ENCODE peak calls at places on chromosomes 4 and X, in five cellular contexts. W, H, R, I and O are unnamed samples.

GRCh38 chr4:26861434-26862186 is 969 bp downstream of the STIM2 start:
- DNase-seq in R (peak), H (peak), W (peak), I (peak), O (peak)

GRCh38 chr4:83316459-83317170 is 18.0 kb downstream of the HPSE start:
- DNase-seq in R (no peak), W (no peak), H (no peak), I (no peak), O (no peak)

GRCh38 chr4:122309988-122310626 is 68.7 kb upstream of the ADAD1 start:
- DNase-seq in I (no peak), H (no peak), W (no peak), R (no peak), O (no peak)

GRCh38 chr4:77820836-77821561 is 1.8 kb upstream of the CNOT6L start:
- DNase-seq in H (no peak), W (no peak), I (no peak), R (peak), O (no peak)

GRCh38 chr4:42654606-42655005 is 2.3 kb downstream of the ATP8A1 start:
- DNase-seq in H (no peak), I (no peak), R (no peak), W (no peak), O (no peak)

GRCh38 chr4:118158946-118159345 is 124.7 kb downstream of the NDST3 start:
- DNase-seq in H (no peak), W (no peak), I (no peak), R (no peak), O (no peak)

GRCh38 chr4:25031077-25031606 is 396 bp upstream of the LGI2 start:
- DNase-seq in H (peak), I (no peak), W (no peak), R (no peak), O (no peak)

GRCh38 chr4:7421356-7422097 is 13.2 kb downstream of the PSAPL1 start:
- DNase-seq in R (no peak), I (peak), W (no peak), H (peak), O (no peak)

GRCh38 chr4:122576261-122577188 is 44.3 kb downstream of the IL21 start:
- DNase-seq in H (no peak), R (peak), W (no peak), I (no peak), O (peak)

GRCh38 chr4:143438710-143439109 is 74.8 kb upstream of the SMARCA5 start:
- DNase-seq in W (no peak), H (no peak), I (no peak), R (no peak), O (peak)

GRCh38 chrX:331145-331771 is 12.7 kb upstream of the GTPBP6 start:
- DNase-seq in R (no peak), W (no peak), H (peak), I (peak), O (no peak)

GRCh38 chrX:153866302-153867019 is 19.5 kb downstream of the L1CAM start:
- DNase-seq in W (no peak), I (no peak), H (no peak), R (no peak), O (no peak)

GRCh38 chr4:87717276-87718031 is 67.4 kb downstream of the DMP1 start:
- DNase-seq in W (no peak), I (no peak), H (no peak), R (no peak), O (no peak)

GRCh38 chr4:73859614-73860088 is 6.6 kb downstream of the PF4V1 start:
- DNase-seq in W (no peak), R (no peak), H (no peak), I (no peak), O (no peak)

GRCh38 chr4:7286170-7286569 is 93.8 kb downstream of the SORCS2 start:
- DNase-seq in W (no peak), H (no peak), I (no peak), R (no peak), O (no peak)

GRCh38 chrX:121869876-121870477 is 822.6 kb downstream of the GLUD2 start:
- DNase-seq in R (no peak), I (no peak), H (no peak), W (no peak), O (no peak)

GRCh38 chr4:154506253-154506652 is 14.7 kb upstream of the DCHS2 start:
- DNase-seq in R (no peak), W (no peak), I (no peak), H (no peak), O (peak)

GRCh38 chrX:27671234-27671633 is 81.1 kb downstream of the DCAF8L2 start:
- DNase-seq in I (no peak), R (no peak), W (no peak), H (no peak), O (no peak)

GRCh38 chr4:4395849-4396627 is 9.1 kb downstream of the NSG1 start:
- DNase-seq in R (peak), W (no peak), H (no peak), I (no peak), O (no peak)

GRCh38 chr4:157220026-157220881 is at the start of gene GRIA2:
- DNase-seq in H (no peak), W (no peak), I (peak), R (no peak), O (no peak)

GRCh38 chrX:45851434-45851991 is 650.8 kb upstream of the DIPK2B start:
- DNase-seq in W (no peak), R (no peak), I (peak), H (no peak), O (peak)

GRCh38 chr4:109026588-109026987 is 263.7 kb upstream of the ETNPPL start:
- DNase-seq in I (no peak), R (no peak), H (no peak), W (no peak), O (no peak)